ENCODE peak calls at places on chromosomes 6 and 20, in nine cellular contexts. One of them, this sample, is unnamed.

GRCh38 chr20:30912006-30912660 is 345.3 kb upstream of the DEFB115 start:
- DNase-seq in stimulated activated CD8-positive, alpha-beta memory T cell treated with anti-CD3 and anti-CD28 coated beads, Interleukin-2, amount 100 ng/mL, for 48 hours: no peak
- DNase-seq in stimulated activated CD4-positive, alpha-beta T cell treated with anti-CD3 and anti-CD28 coated beads, TNF-alpha, amount 100 ng/mL, for 1 hour: no peak
- DNase-seq in endothelial cell: no peak
- DNase-seq in activated CD4-positive, CD25-positive, alpha-beta regulatory T cell: no peak
- DNase-seq in HTR-8/SVneo: no peak
- DNase-seq in cardiac muscle cell: peak; percentile 6
- DNase-seq in NCI-H1436: no peak
- DNase-seq in IMR-90: no peak
- DNase-seq in this sample: no peak

GRCh38 chr6:53062369-53062639 is 2.9 kb upstream of the FBXO9 start:
- DNase-seq in IMR-90: no peak
- DNase-seq in activated CD4-positive, CD25-positive, alpha-beta regulatory T cell: no peak
- DNase-seq in cardiac muscle cell: no peak
- DNase-seq in HTR-8/SVneo: no peak
- DNase-seq in stimulated activated CD8-positive, alpha-beta memory T cell treated with anti-CD3 and anti-CD28 coated beads, Interleukin-2, amount 100 ng/mL, for 48 hours: no peak
- DNase-seq in endothelial cell: no peak
- DNase-seq in stimulated activated CD4-positive, alpha-beta T cell treated with anti-CD3 and anti-CD28 coated beads, TNF-alpha, amount 100 ng/mL, for 1 hour: no peak
- DNase-seq in NCI-H1436: no peak
- DNase-seq in this sample: no peak

GRCh38 chr6:133983099-133983939 is 30.3 kb downstream of the TBPL1 start:
- DNase-seq in IMR-90: peak; percentile 53
- DNase-seq in stimulated activated CD8-positive, alpha-beta memory T cell treated with anti-CD3 and anti-CD28 coated beads, Interleukin-2, amount 100 ng/mL, for 48 hours: peak; percentile 54
- DNase-seq in stimulated activated CD4-positive, alpha-beta T cell treated with anti-CD3 and anti-CD28 coated beads, TNF-alpha, amount 100 ng/mL, for 1 hour: peak; percentile 3
- DNase-seq in endothelial cell: no peak
- DNase-seq in NCI-H1436: no peak
- DNase-seq in HTR-8/SVneo: peak; percentile 47
- DNase-seq in activated CD4-positive, CD25-positive, alpha-beta regulatory T cell: no peak
- DNase-seq in cardiac muscle cell: peak; percentile 90
- DNase-seq in this sample: peak; percentile 63

GRCh38 chr6:107823047-107823557 is 1.0 kb downstream of the SCML4 start:
- DNase-seq in activated CD4-positive, CD25-positive, alpha-beta regulatory T cell: no peak
- DNase-seq in NCI-H1436: no peak
- DNase-seq in HTR-8/SVneo: no peak
- DNase-seq in stimulated activated CD8-positive, alpha-beta memory T cell treated with anti-CD3 and anti-CD28 coated beads, Interleukin-2, amount 100 ng/mL, for 48 hours: peak; percentile 23
- DNase-seq in IMR-90: no peak
- DNase-seq in endothelial cell: no peak
- DNase-seq in cardiac muscle cell: no peak
- DNase-seq in stimulated activated CD4-positive, alpha-beta T cell treated with anti-CD3 and anti-CD28 coated beads, TNF-alpha, amount 100 ng/mL, for 1 hour: peak; percentile 26
- DNase-seq in this sample: peak; percentile 72

GRCh38 chr6:169162968-169163903 is 90.4 kb downstream of the THBS2 start:
- DNase-seq in activated CD4-positive, CD25-positive, alpha-beta regulatory T cell: no peak
- DNase-seq in stimulated activated CD4-positive, alpha-beta T cell treated with anti-CD3 and anti-CD28 coated beads, TNF-alpha, amount 100 ng/mL, for 1 hour: no peak
- DNase-seq in IMR-90: peak; percentile 99
- DNase-seq in HTR-8/SVneo: peak; percentile 90
- DNase-seq in NCI-H1436: no peak
- DNase-seq in stimulated activated CD8-positive, alpha-beta memory T cell treated with anti-CD3 and anti-CD28 coated beads, Interleukin-2, amount 100 ng/mL, for 48 hours: no peak
- DNase-seq in cardiac muscle cell: peak; percentile 95
- DNase-seq in endothelial cell: no peak
- DNase-seq in this sample: peak; percentile 24

GRCh38 chr6:36599791-36600209 is 5.6 kb downstream of the SRSF3 start:
- DNase-seq in HTR-8/SVneo: no peak
- DNase-seq in stimulated activated CD8-positive, alpha-beta memory T cell treated with anti-CD3 and anti-CD28 coated beads, Interleukin-2, amount 100 ng/mL, for 48 hours: peak; percentile 55
- DNase-seq in activated CD4-positive, CD25-positive, alpha-beta regulatory T cell: peak; percentile 17
- DNase-seq in NCI-H1436: no peak
- DNase-seq in IMR-90: peak; percentile 40
- DNase-seq in endothelial cell: peak; percentile 24
- DNase-seq in cardiac muscle cell: peak; percentile 65
- DNase-seq in stimulated activated CD4-positive, alpha-beta T cell treated with anti-CD3 and anti-CD28 coated beads, TNF-alpha, amount 100 ng/mL, for 1 hour: no peak
- DNase-seq in this sample: peak; percentile 84

GRCh38 chr20:58706150-58706892 is 13.7 kb downstream of the NPEPL1 start:
- DNase-seq in HTR-8/SVneo: no peak
- DNase-seq in NCI-H1436: no peak
- DNase-seq in cardiac muscle cell: no peak
- DNase-seq in endothelial cell: no peak
- DNase-seq in stimulated activated CD8-positive, alpha-beta memory T cell treated with anti-CD3 and anti-CD28 coated beads, Interleukin-2, amount 100 ng/mL, for 48 hours: no peak
- DNase-seq in IMR-90: no peak
- DNase-seq in stimulated activated CD4-positive, alpha-beta T cell treated with anti-CD3 and anti-CD28 coated beads, TNF-alpha, amount 100 ng/mL, for 1 hour: no peak
- DNase-seq in activated CD4-positive, CD25-positive, alpha-beta regulatory T cell: no peak
- DNase-seq in this sample: no peak

GRCh38 chr6:42136508-42137191 is 5.8 kb downstream of the C6orf132 start:
- DNase-seq in cardiac muscle cell: peak; percentile 55
- DNase-seq in endothelial cell: peak; percentile 30
- DNase-seq in activated CD4-positive, CD25-positive, alpha-beta regulatory T cell: no peak
- DNase-seq in stimulated activated CD8-positive, alpha-beta memory T cell treated with anti-CD3 and anti-CD28 coated beads, Interleukin-2, amount 100 ng/mL, for 48 hours: peak; percentile 34
- DNase-seq in HTR-8/SVneo: peak; percentile 68
- DNase-seq in IMR-90: peak; percentile 85
- DNase-seq in stimulated activated CD4-positive, alpha-beta T cell treated with anti-CD3 and anti-CD28 coated beads, TNF-alpha, amount 100 ng/mL, for 1 hour: no peak
- DNase-seq in NCI-H1436: no peak
- DNase-seq in this sample: peak; percentile 52

GRCh38 chr20:53917145-53918009 is 153.0 kb downstream of the BCAS1 start:
- DNase-seq in stimulated activated CD4-positive, alpha-beta T cell treated with anti-CD3 and anti-CD28 coated beads, TNF-alpha, amount 100 ng/mL, for 1 hour: no peak
- DNase-seq in IMR-90: no peak
- DNase-seq in stimulated activated CD8-positive, alpha-beta memory T cell treated with anti-CD3 and anti-CD28 coated beads, Interleukin-2, amount 100 ng/mL, for 48 hours: no peak
- DNase-seq in cardiac muscle cell: peak; percentile 94
- DNase-seq in HTR-8/SVneo: no peak
- DNase-seq in activated CD4-positive, CD25-positive, alpha-beta regulatory T cell: no peak
- DNase-seq in endothelial cell: no peak
- DNase-seq in NCI-H1436: no peak
- DNase-seq in this sample: no peak

GRCh38 chr6:28633445-28634215 is 107.9 kb downstream of the GPX5 start:
- DNase-seq in IMR-90: no peak
- DNase-seq in stimulated activated CD8-positive, alpha-beta memory T cell treated with anti-CD3 and anti-CD28 coated beads, Interleukin-2, amount 100 ng/mL, for 48 hours: no peak
- DNase-seq in HTR-8/SVneo: no peak
- DNase-seq in NCI-H1436: no peak
- DNase-seq in stimulated activated CD4-positive, alpha-beta T cell treated with anti-CD3 and anti-CD28 coated beads, TNF-alpha, amount 100 ng/mL, for 1 hour: no peak
- DNase-seq in activated CD4-positive, CD25-positive, alpha-beta regulatory T cell: no peak
- DNase-seq in endothelial cell: no peak
- DNase-seq in cardiac muscle cell: no peak
- DNase-seq in this sample: no peak

GRCh38 chr20:24614341-24614740 is 144.9 kb downstream of the SYNDIG1 start:
- DNase-seq in activated CD4-positive, CD25-positive, alpha-beta regulatory T cell: no peak
- DNase-seq in NCI-H1436: no peak
- DNase-seq in stimulated activated CD8-positive, alpha-beta memory T cell treated with anti-CD3 and anti-CD28 coated beads, Interleukin-2, amount 100 ng/mL, for 48 hours: no peak
- DNase-seq in stimulated activated CD4-positive, alpha-beta T cell treated with anti-CD3 and anti-CD28 coated beads, TNF-alpha, amount 100 ng/mL, for 1 hour: no peak
- DNase-seq in IMR-90: no peak
- DNase-seq in HTR-8/SVneo: no peak
- DNase-seq in endothelial cell: no peak
- DNase-seq in cardiac muscle cell: no peak
- DNase-seq in this sample: no peak

GRCh38 chr20:4544765-4545164 is 176.9 kb upstream of the PRND start:
- DNase-seq in HTR-8/SVneo: no peak
- DNase-seq in activated CD4-positive, CD25-positive, alpha-beta regulatory T cell: no peak
- DNase-seq in NCI-H1436: no peak
- DNase-seq in stimulated activated CD4-positive, alpha-beta T cell treated with anti-CD3 and anti-CD28 coated beads, TNF-alpha, amount 100 ng/mL, for 1 hour: no peak
- DNase-seq in cardiac muscle cell: no peak
- DNase-seq in IMR-90: peak; percentile 93
- DNase-seq in stimulated activated CD8-positive, alpha-beta memory T cell treated with anti-CD3 and anti-CD28 coated beads, Interleukin-2, amount 100 ng/mL, for 48 hours: no peak
- DNase-seq in endothelial cell: no peak
- DNase-seq in this sample: no peak

GRCh38 chr20:3847419-3847940 is 846 bp downstream of the MAVS start:
- DNase-seq in HTR-8/SVneo: no peak
- DNase-seq in cardiac muscle cell: no peak
- DNase-seq in activated CD4-positive, CD25-positive, alpha-beta regulatory T cell: no peak
- DNase-seq in NCI-H1436: no peak
- DNase-seq in stimulated activated CD8-positive, alpha-beta memory T cell treated with anti-CD3 and anti-CD28 coated beads, Interleukin-2, amount 100 ng/mL, for 48 hours: no peak
- DNase-seq in IMR-90: no peak
- DNase-seq in stimulated activated CD4-positive, alpha-beta T cell treated with anti-CD3 and anti-CD28 coated beads, TNF-alpha, amount 100 ng/mL, for 1 hour: no peak
- DNase-seq in endothelial cell: no peak
- DNase-seq in this sample: peak; percentile 9

GRCh38 chr6:11283629-11284028 is 51.2 kb upstream of the NEDD9 start:
- DNase-seq in cardiac muscle cell: no peak
- DNase-seq in HTR-8/SVneo: no peak
- DNase-seq in stimulated activated CD8-positive, alpha-beta memory T cell treated with anti-CD3 and anti-CD28 coated beads, Interleukin-2, amount 100 ng/mL, for 48 hours: no peak
- DNase-seq in NCI-H1436: no peak
- DNase-seq in activated CD4-positive, CD25-positive, alpha-beta regulatory T cell: no peak
- DNase-seq in endothelial cell: no peak
- DNase-seq in stimulated activated CD4-positive, alpha-beta T cell treated with anti-CD3 and anti-CD28 coated beads, TNF-alpha, amount 100 ng/mL, for 1 hour: no peak
- DNase-seq in IMR-90: no peak
- DNase-seq in this sample: no peak

GRCh38 chr6:4021862-4022715 is 56.8 kb downstream of the FAM217A start:
- DNase-seq in endothelial cell: no peak
- DNase-seq in IMR-90: no peak
- DNase-seq in stimulated activated CD4-positive, alpha-beta T cell treated with anti-CD3 and anti-CD28 coated beads, TNF-alpha, amount 100 ng/mL, for 1 hour: no peak
- DNase-seq in NCI-H1436: no peak
- DNase-seq in activated CD4-positive, CD25-positive, alpha-beta regulatory T cell: no peak
- DNase-seq in stimulated activated CD8-positive, alpha-beta memory T cell treated with anti-CD3 and anti-CD28 coated beads, Interleukin-2, amount 100 ng/mL, for 48 hours: no peak
- DNase-seq in HTR-8/SVneo: no peak
- DNase-seq in cardiac muscle cell: no peak
- DNase-seq in this sample: no peak

GRCh38 chr6:27541932-27542297 is 69.0 kb upstream of the ZNF184 start:
- DNase-seq in IMR-90: no peak
- DNase-seq in NCI-H1436: no peak
- DNase-seq in stimulated activated CD8-positive, alpha-beta memory T cell treated with anti-CD3 and anti-CD28 coated beads, Interleukin-2, amount 100 ng/mL, for 48 hours: no peak
- DNase-seq in endothelial cell: no peak
- DNase-seq in cardiac muscle cell: no peak
- DNase-seq in stimulated activated CD4-positive, alpha-beta T cell treated with anti-CD3 and anti-CD28 coated beads, TNF-alpha, amount 100 ng/mL, for 1 hour: no peak
- DNase-seq in activated CD4-positive, CD25-positive, alpha-beta regulatory T cell: no peak
- DNase-seq in HTR-8/SVneo: no peak
- DNase-seq in this sample: no peak

GRCh38 chr20:53736757-53737403 is 143.2 kb upstream of the ZNF217 start:
- DNase-seq in HTR-8/SVneo: no peak
- DNase-seq in IMR-90: peak; percentile 49
- DNase-seq in cardiac muscle cell: peak; percentile 64
- DNase-seq in stimulated activated CD4-positive, alpha-beta T cell treated with anti-CD3 and anti-CD28 coated beads, TNF-alpha, amount 100 ng/mL, for 1 hour: no peak
- DNase-seq in activated CD4-positive, CD25-positive, alpha-beta regulatory T cell: no peak
- DNase-seq in stimulated activated CD8-positive, alpha-beta memory T cell treated with anti-CD3 and anti-CD28 coated beads, Interleukin-2, amount 100 ng/mL, for 48 hours: no peak
- DNase-seq in endothelial cell: no peak
- DNase-seq in NCI-H1436: no peak
- DNase-seq in this sample: no peak

GRCh38 chr6:61210549-61210948 is 1075.5 kb downstream of the KHDRBS2 start:
- DNase-seq in NCI-H1436: no peak
- DNase-seq in cardiac muscle cell: no peak
- DNase-seq in stimulated activated CD8-positive, alpha-beta memory T cell treated with anti-CD3 and anti-CD28 coated beads, Interleukin-2, amount 100 ng/mL, for 48 hours: no peak
- DNase-seq in activated CD4-positive, CD25-positive, alpha-beta regulatory T cell: no peak
- DNase-seq in stimulated activated CD4-positive, alpha-beta T cell treated with anti-CD3 and anti-CD28 coated beads, TNF-alpha, amount 100 ng/mL, for 1 hour: no peak
- DNase-seq in HTR-8/SVneo: no peak
- DNase-seq in endothelial cell: no peak
- DNase-seq in IMR-90: no peak
- DNase-seq in this sample: no peak

GRCh38 chr6:146357578-146358340 is 185.9 kb upstream of the RAB32 start:
- DNase-seq in cardiac muscle cell: peak; percentile 66
- DNase-seq in stimulated activated CD8-positive, alpha-beta memory T cell treated with anti-CD3 and anti-CD28 coated beads, Interleukin-2, amount 100 ng/mL, for 48 hours: no peak
- DNase-seq in IMR-90: peak; percentile 27
- DNase-seq in endothelial cell: no peak
- DNase-seq in NCI-H1436: no peak
- DNase-seq in HTR-8/SVneo: no peak
- DNase-seq in stimulated activated CD4-positive, alpha-beta T cell treated with anti-CD3 and anti-CD28 coated beads, TNF-alpha, amount 100 ng/mL, for 1 hour: no peak
- DNase-seq in activated CD4-positive, CD25-positive, alpha-beta regulatory T cell: no peak
- DNase-seq in this sample: peak; percentile 8

GRCh38 chr20:48622421-48622820 is 205.4 kb downstream of the PREX1 start:
- DNase-seq in IMR-90: no peak
- DNase-seq in NCI-H1436: no peak
- DNase-seq in cardiac muscle cell: no peak
- DNase-seq in stimulated activated CD8-positive, alpha-beta memory T cell treated with anti-CD3 and anti-CD28 coated beads, Interleukin-2, amount 100 ng/mL, for 48 hours: no peak
- DNase-seq in HTR-8/SVneo: no peak
- DNase-seq in stimulated activated CD4-positive, alpha-beta T cell treated with anti-CD3 and anti-CD28 coated beads, TNF-alpha, amount 100 ng/mL, for 1 hour: no peak
- DNase-seq in endothelial cell: no peak
- DNase-seq in activated CD4-positive, CD25-positive, alpha-beta regulatory T cell: no peak
- DNase-seq in this sample: no peak

GRCh38 chr6:11085758-11086435 is 7.7 kb upstream of the SMIM13 start:
- DNase-seq in NCI-H1436: no peak
- DNase-seq in stimulated activated CD4-positive, alpha-beta T cell treated with anti-CD3 and anti-CD28 coated beads, TNF-alpha, amount 100 ng/mL, for 1 hour: no peak
- DNase-seq in endothelial cell: no peak
- DNase-seq in IMR-90: peak; percentile 79
- DNase-seq in cardiac muscle cell: peak; percentile 85
- DNase-seq in stimulated activated CD8-positive, alpha-beta memory T cell treated with anti-CD3 and anti-CD28 coated beads, Interleukin-2, amount 100 ng/mL, for 48 hours: no peak
- DNase-seq in activated CD4-positive, CD25-positive, alpha-beta regulatory T cell: no peak
- DNase-seq in HTR-8/SVneo: peak; percentile 59
- DNase-seq in this sample: no peak

GRCh38 chr6:71402101-71402500 is 113.5 kb downstream of the OGFRL1 start:
- DNase-seq in activated CD4-positive, CD25-positive, alpha-beta regulatory T cell: no peak
- DNase-seq in endothelial cell: no peak
- DNase-seq in IMR-90: no peak
- DNase-seq in cardiac muscle cell: no peak
- DNase-seq in stimulated activated CD4-positive, alpha-beta T cell treated with anti-CD3 and anti-CD28 coated beads, TNF-alpha, amount 100 ng/mL, for 1 hour: no peak
- DNase-seq in NCI-H1436: no peak
- DNase-seq in stimulated activated CD8-positive, alpha-beta memory T cell treated with anti-CD3 and anti-CD28 coated beads, Interleukin-2, amount 100 ng/mL, for 48 hours: no peak
- DNase-seq in HTR-8/SVneo: no peak
- DNase-seq in this sample: no peak